ENCODE peak calls at places on chromosomes 4 and X, in four cellular contexts. One of them, this sample, is unnamed. For H3K36me3, the result is how much of the 10 kb centered on the place peaks cover.

GRCh38 chr4:168845897-168846296 is 164.2 kb downstream of the CBR4 start:
- DNase-seq in HCT116: no peak
- DNase-seq in gastrocnemius medialis: no peak
- DNase-seq in GM23248: no peak
- DNase-seq in this sample: no peak

GRCh38 chr4:166134285-166134684 is 261.2 kb downstream of the TLL1 start:
- DNase-seq in gastrocnemius medialis: no peak
- DNase-seq in GM23248: no peak
- DNase-seq in HCT116: no peak
- DNase-seq in this sample: no peak

GRCh38 chrX:9728271-9728670 is 37.4 kb downstream of the GPR143 start:
- DNase-seq in gastrocnemius medialis: no peak
- DNase-seq in HCT116: no peak
- DNase-seq in GM23248: no peak
- DNase-seq in this sample: no peak

GRCh38 chrX:65035451-65035779 is 59.2 kb upstream of the ZC4H2 start:
- DNase-seq in GM23248: peak
- DNase-seq in HCT116: no peak
- DNase-seq in gastrocnemius medialis: no peak
- DNase-seq in this sample: no peak

GRCh38 chr4:166174717-166175510 is 301.9 kb downstream of the TLL1 start:
- DNase-seq in gastrocnemius medialis: no peak
- DNase-seq in GM23248: no peak
- DNase-seq in HCT116: no peak
- DNase-seq in this sample: no peak

GRCh38 chr4:99614491-99614890 is 39.9 kb downstream of the MTTP start:
- DNase-seq in GM23248: no peak
- DNase-seq in gastrocnemius medialis: no peak
- DNase-seq in HCT116: no peak
- DNase-seq in this sample: no peak

GRCh38 chrX:124307253-124307907 is 25.1 kb upstream of the TEX13D start:
- DNase-seq in GM23248: no peak
- DNase-seq in gastrocnemius medialis: no peak
- DNase-seq in HCT116: no peak
- DNase-seq in this sample: no peak

GRCh38 chr4:100983426-100983825 is 363.9 kb downstream of the PPP3CA start:
- DNase-seq in gastrocnemius medialis: no peak
- DNase-seq in GM23248: peak
- DNase-seq in HCT116: no peak
- DNase-seq in this sample: no peak

GRCh38 chrX:66022742-66023725 is 16.8 kb downstream of the VSIG4 start:
- DNase-seq in GM23248: peak
- DNase-seq in HCT116: no peak
- DNase-seq in gastrocnemius medialis: no peak
- DNase-seq in this sample: no peak

GRCh38 chrX:34631826-34632225 is 25.3 kb downstream of the TMEM47 start:
- DNase-seq in gastrocnemius medialis: no peak
- DNase-seq in GM23248: no peak
- DNase-seq in HCT116: no peak
- DNase-seq in this sample: no peak

GRCh38 chr4:185534534-185534849 is 815 bp downstream of the PDLIM3 start:
- DNase-seq in HCT116: no peak
- DNase-seq in gastrocnemius medialis: no peak
- DNase-seq in GM23248: no peak
- DNase-seq in this sample: no peak

GRCh38 chr4:156378053-156378665 is 424.5 kb upstream of the CTSO start:
- DNase-seq in gastrocnemius medialis: no peak
- DNase-seq in GM23248: peak
- DNase-seq in HCT116: peak
- DNase-seq in this sample: no peak

GRCh38 chr4:168063031-168063430 is 29.3 kb upstream of the ANXA10 start:
- DNase-seq in HCT116: no peak
- DNase-seq in GM23248: no peak
- DNase-seq in gastrocnemius medialis: no peak
- DNase-seq in this sample: no peak

GRCh38 chr4:20684852-20685763 is 15.2 kb upstream of the PACRGL start:
- DNase-seq in gastrocnemius medialis: no peak
- DNase-seq in GM23248: peak
- DNase-seq in HCT116: no peak
- DNase-seq in this sample: no peak

GRCh38 chr4:183182873-183183725 is 84.0 kb downstream of the WWC2 start:
- DNase-seq in gastrocnemius medialis: peak
- DNase-seq in HCT116: peak
- DNase-seq in GM23248: peak
- DNase-seq in this sample: peak

GRCh38 chrX:16664059-16664458 is 14.1 kb downstream of the S100G start:
- DNase-seq in gastrocnemius medialis: no peak
- DNase-seq in HCT116: no peak
- DNase-seq in GM23248: peak
- DNase-seq in this sample: no peak

GRCh38 chrX:3728454-3728853 is 15.0 kb upstream of the PRKX start:
- DNase-seq in HCT116: no peak
- DNase-seq in GM23248: no peak
- DNase-seq in gastrocnemius medialis: no peak
- DNase-seq in this sample: no peak

GRCh38 chrX:129939986-129940385 is 34.0 kb downstream of the UTP14A start:
- DNase-seq in gastrocnemius medialis: no peak
- DNase-seq in GM23248: no peak
- DNase-seq in HCT116: no peak
- DNase-seq in this sample: no peak

GRCh38 chr4:69591374-69591773 is 48.1 kb downstream of the UGT2A2 start:
- DNase-seq in gastrocnemius medialis: no peak
- DNase-seq in HCT116: no peak
- DNase-seq in GM23248: no peak
- DNase-seq in this sample: no peak

GRCh38 chr4:122689972-122690371 is 42.5 kb upstream of the BBS12 start:
- DNase-seq in HCT116: no peak
- DNase-seq in gastrocnemius medialis: no peak
- DNase-seq in GM23248: no peak
- DNase-seq in this sample: no peak

GRCh38 chr4:70505152-70505748 is 13.1 kb upstream of the AMTN start:
- DNase-seq in gastrocnemius medialis: no peak
- DNase-seq in GM23248: peak
- DNase-seq in HCT116: peak
- DNase-seq in this sample: no peak

GRCh38 chrX:39175418-39176057 is 374.3 kb downstream of the MID1IP1 start:
- DNase-seq in gastrocnemius medialis: no peak
- DNase-seq in GM23248: no peak
- DNase-seq in HCT116: no peak
- DNase-seq in this sample: no peak
- H3K27ac ChIP-seq in gastrocnemius medialis: no peak
- H3K27ac ChIP-seq in GM23248: no peak
- H3K27ac ChIP-seq in HCT116: no peak
- H3K27ac ChIP-seq in this sample: no peak

GRCh38 chr4:180103794-180104193 is 2139.4 kb upstream of the TENM3 start:
- DNase-seq in gastrocnemius medialis: no peak
- DNase-seq in GM23248: no peak
- DNase-seq in HCT116: no peak
- DNase-seq in this sample: no peak
- H3K36me3 ChIP-seq in gastrocnemius medialis: under half
- H3K36me3 ChIP-seq in GM23248: under half
- H3K36me3 ChIP-seq in HCT116: under half
- H3K36me3 ChIP-seq in this sample: under half

DNA sequence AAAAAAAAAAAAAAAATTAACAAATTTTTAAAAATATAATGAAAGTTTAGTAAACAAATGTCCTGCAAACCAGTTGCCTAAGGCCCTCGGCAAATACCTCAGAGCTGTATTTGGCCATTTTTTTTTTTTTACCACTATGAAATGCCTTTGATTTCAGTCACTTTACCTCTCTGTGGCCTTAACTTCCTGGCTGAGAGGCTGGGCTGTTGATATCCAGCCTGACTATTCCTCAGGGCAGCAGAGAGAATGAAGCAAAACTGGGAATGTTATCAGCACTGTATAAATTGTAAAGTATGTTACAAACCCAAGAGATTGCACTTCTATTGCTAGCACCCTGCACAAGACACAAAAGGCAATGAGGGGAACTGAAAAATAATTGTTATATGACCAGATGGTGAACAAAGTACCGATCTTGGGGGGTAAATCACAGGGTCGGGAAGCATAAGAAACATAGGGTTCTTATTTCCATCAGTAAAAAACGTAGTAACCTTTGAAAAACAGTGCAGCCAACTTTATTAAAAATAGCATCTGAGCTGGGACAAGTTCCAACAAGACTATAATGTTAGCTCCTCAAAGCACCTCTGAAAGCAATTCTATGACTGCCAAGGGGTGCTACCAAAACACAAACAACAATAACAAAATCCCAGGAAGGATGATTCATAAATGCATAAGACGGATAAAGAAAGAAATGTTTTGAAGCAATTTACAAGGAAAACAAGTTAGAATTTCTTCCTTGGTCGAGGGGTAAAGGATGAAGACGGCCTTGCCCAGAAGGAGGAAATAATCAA is 18.1 kb downstream of the USP46 start:
- DNase-seq in gastrocnemius medialis: no peak
- DNase-seq in GM23248: peak
- DNase-seq in HCT116: peak
- DNase-seq in this sample: no peak
- H3K27ac ChIP-seq in gastrocnemius medialis: peak
- H3K27ac ChIP-seq in GM23248: no peak
- H3K27ac ChIP-seq in HCT116: peak
- H3K27ac ChIP-seq in this sample: peak

GRCh38 chr4:39873823-39874222 is 103.9 kb downstream of the PDS5A start:
- DNase-seq in gastrocnemius medialis: no peak
- DNase-seq in HCT116: no peak
- DNase-seq in GM23248: peak
- DNase-seq in this sample: no peak
- H3K36me3 ChIP-seq in gastrocnemius medialis: half or more
- H3K36me3 ChIP-seq in HCT116: under half
- H3K36me3 ChIP-seq in GM23248: half or more
- H3K36me3 ChIP-seq in this sample: under half

DNA sequence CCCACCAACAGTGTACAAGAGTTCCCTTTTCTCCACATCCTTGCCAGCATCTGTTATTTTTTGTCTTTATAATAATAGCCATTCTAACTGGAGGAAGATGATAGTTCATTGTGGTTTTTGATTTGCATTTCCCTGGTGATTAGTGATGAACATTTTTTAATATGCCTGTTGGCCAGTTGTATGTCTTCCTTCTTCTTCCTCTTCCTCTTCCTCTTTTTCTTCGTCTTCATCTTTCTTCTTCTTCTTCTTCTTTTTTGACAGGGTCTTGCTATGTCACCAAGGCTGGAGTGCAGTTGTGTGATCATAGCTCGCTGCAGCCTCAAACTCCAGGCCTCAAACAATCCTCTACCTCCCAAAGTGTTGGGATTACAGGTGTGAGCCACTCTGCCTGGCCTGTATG is 87.4 kb downstream of the CCDC160 start:
- DNase-seq in GM23248: no peak
- DNase-seq in gastrocnemius medialis: no peak
- DNase-seq in HCT116: no peak
- DNase-seq in this sample: no peak
- H3K27ac ChIP-seq in GM23248: no peak
- H3K27ac ChIP-seq in gastrocnemius medialis: no peak
- H3K27ac ChIP-seq in HCT116: no peak
- H3K27ac ChIP-seq in this sample: no peak

DNA sequence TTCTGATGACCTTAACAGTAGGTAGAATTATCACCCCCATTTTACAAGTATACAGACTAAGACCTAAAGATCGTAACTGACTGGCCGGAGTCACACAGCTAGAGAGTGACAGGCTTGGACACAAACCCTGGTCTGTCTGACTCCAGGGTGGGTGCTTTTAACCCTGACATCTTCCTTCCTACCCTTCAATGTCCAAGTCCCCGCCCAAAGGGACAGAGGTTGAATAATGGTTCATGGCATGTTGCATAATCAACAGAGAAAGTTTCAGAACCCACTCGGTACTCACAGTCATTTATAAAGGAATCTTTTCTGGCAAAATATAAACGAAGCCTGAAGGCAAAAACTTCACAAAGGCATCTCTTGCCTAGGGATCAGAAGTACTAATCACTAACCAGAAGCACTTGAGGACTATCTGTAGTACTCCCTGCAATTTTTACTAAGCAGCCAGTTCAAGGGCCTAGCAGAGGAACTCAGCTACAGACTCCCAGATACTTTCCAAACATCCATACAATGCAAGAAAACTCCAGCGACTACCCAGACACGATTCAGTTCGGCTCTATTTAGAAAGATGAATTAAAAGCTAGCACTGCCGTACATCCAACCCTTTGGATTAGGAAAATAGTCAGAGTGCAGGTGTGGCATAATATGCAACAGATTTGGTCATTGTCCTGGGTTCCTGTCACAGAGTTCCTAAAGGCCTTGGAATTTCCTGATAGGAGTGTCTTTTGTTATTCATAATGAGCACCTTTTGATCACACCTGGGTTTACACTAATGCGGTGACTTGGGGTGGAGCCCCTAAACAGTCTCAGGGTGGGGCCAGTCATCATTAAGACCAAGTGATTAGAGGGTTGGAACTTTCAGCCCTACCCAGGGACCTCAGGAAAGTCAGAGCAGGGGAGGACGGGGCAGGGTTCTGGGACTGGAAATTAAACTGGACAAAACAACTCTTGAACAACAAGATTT is 44.0 kb downstream of the RELL1 start:
- DNase-seq in gastrocnemius medialis: no peak
- DNase-seq in HCT116: no peak
- DNase-seq in GM23248: no peak
- DNase-seq in this sample: no peak
- H3K36me3 ChIP-seq in gastrocnemius medialis: under half
- H3K36me3 ChIP-seq in HCT116: under half
- H3K36me3 ChIP-seq in GM23248: under half
- H3K36me3 ChIP-seq in this sample: under half

DNA sequence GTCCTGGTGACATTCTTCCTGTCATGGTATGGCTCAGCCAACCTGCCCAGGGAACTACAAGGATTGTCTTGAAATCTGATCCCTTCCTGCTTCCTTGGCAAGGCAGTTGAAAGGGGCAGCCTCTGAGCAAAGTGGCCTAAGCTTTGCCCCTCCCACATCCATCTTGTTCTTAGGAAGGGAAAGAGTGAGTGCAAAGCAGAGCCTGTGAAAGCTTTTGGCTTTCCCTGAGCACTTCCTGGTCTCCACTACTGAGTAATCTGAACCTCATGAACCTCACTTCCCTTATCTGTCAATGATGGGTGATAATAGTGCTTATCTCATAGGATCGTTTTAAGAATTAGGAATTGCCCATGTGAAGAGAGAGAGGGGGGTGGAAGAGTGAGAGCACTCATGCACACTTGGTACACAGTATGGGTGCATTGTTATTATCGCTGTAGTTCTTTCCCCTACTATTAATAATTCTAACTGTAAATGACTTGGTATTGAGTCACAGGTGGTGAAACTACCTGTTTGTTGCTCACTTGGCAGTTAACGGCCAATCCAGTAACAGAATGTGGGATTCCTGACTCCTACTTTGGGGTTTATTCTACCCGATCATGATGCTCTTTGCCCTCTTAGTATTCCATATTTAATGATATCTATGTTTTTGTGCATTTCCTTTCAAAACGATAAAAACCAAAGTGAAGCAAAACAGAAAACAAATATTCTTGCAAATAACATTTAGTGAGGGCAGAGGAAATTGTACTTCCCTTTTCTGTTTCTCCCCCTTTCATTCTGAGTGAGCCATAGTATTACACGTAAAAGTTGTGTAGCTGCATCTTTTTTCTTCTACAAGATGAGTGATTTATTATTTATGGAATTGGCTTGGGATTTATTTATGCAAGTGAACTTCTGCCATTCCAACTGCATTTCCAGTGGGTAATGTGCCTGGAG is 109.6 kb downstream of the AFF2 start:
- DNase-seq in HCT116: no peak
- DNase-seq in GM23248: no peak
- DNase-seq in gastrocnemius medialis: no peak
- DNase-seq in this sample: no peak
- H3K27ac ChIP-seq in HCT116: no peak
- H3K27ac ChIP-seq in GM23248: no peak
- H3K27ac ChIP-seq in gastrocnemius medialis: no peak
- H3K27ac ChIP-seq in this sample: no peak

GRCh38 chrX:15401373-15401772 is 17.2 kb upstream of the VEGFD start:
- DNase-seq in gastrocnemius medialis: no peak
- DNase-seq in GM23248: no peak
- DNase-seq in HCT116: no peak
- DNase-seq in this sample: no peak
- H3K36me3 ChIP-seq in gastrocnemius medialis: under half
- H3K36me3 ChIP-seq in GM23248: under half
- H3K36me3 ChIP-seq in HCT116: under half
- H3K36me3 ChIP-seq in this sample: under half